ENCODE peak calls at places on chromosomes 16 and 17, in four cellular contexts. One of them, this sample, is unnamed.

GRCh38 chr17:78602246-78602645 is 25.1 kb upstream of the DNAH17 start:
- DNase-seq in HCT116: no peak
- DNase-seq in HepG2: no peak
- DNase-seq in K562: no peak
- DNase-seq in this sample: no peak

GRCh38 chr17:80695979-80696378 is 151.3 kb downstream of the RPTOR start:
- DNase-seq in HCT116: no peak
- DNase-seq in HepG2: no peak
- DNase-seq in K562: no peak
- DNase-seq in this sample: peak

GRCh38 chr17:43839670-43840101 is 6.7 kb upstream of the MPP3 start:
- DNase-seq in HCT116: peak
- DNase-seq in HepG2: peak
- DNase-seq in K562: no peak
- DNase-seq in this sample: no peak

GRCh38 chr17:79840204-79840988 is 1.2 kb upstream of the CBX4 start:
- DNase-seq in HCT116: no peak
- DNase-seq in HepG2: no peak
- DNase-seq in K562: no peak
- DNase-seq in this sample: peak

GRCh38 chr17:78550464-78550863 is 26.7 kb downstream of the DNAH17 start:
- DNase-seq in HCT116: no peak
- DNase-seq in HepG2: no peak
- DNase-seq in K562: no peak
- DNase-seq in this sample: no peak

GRCh38 chr16:11235703-11235991 is 20.4 kb downstream of the SOCS1 start:
- DNase-seq in HCT116: no peak
- DNase-seq in HepG2: peak
- DNase-seq in K562: no peak
- DNase-seq in this sample: no peak

GRCh38 chr16:68833251-68833650 is 10.1 kb upstream of the TANGO6 start:
- DNase-seq in HCT116: no peak
- DNase-seq in HepG2: no peak
- DNase-seq in K562: no peak
- DNase-seq in this sample: no peak

GRCh38 chr16:58040945-58041627 is 15.5 kb downstream of the MMP15 start:
- DNase-seq in HCT116: no peak
- DNase-seq in HepG2: no peak
- DNase-seq in K562: no peak
- DNase-seq in this sample: peak

GRCh38 chr17:53626286-53626685 is 196.4 kb upstream of the KIF2B start:
- DNase-seq in HCT116: no peak
- DNase-seq in HepG2: no peak
- DNase-seq in K562: peak
- DNase-seq in this sample: no peak

GRCh38 chr17:3667366-3668278 is 756 bp downstream of the TAX1BP3 start:
- DNase-seq in HCT116: no peak
- DNase-seq in HepG2: peak
- DNase-seq in K562: peak
- DNase-seq in this sample: peak

GRCh38 chr17:64401941-64402340 is 11.3 kb upstream of the PECAM1 start:
- DNase-seq in HCT116: no peak
- DNase-seq in HepG2: no peak
- DNase-seq in K562: no peak
- DNase-seq in this sample: no peak

GRCh38 chr17:75808905-75809621 is 24.5 kb downstream of the UNK start:
- DNase-seq in HCT116: no peak
- DNase-seq in HepG2: no peak
- DNase-seq in K562: peak
- DNase-seq in this sample: peak

GRCh38 chr16:54934536-54935410 is 4.1 kb downstream of the IRX5 start:
- DNase-seq in HCT116: no peak
- DNase-seq in HepG2: no peak
- DNase-seq in K562: no peak
- DNase-seq in this sample: peak

GRCh38 chr17:58329035-58329807 is 626 bp upstream of the TSPOAP1 start:
- DNase-seq in HCT116: no peak
- DNase-seq in HepG2: peak
- DNase-seq in K562: peak
- DNase-seq in this sample: peak

GRCh38 chr16:56732366-56732765 is 2.4 kb downstream of the NUP93 start:
- DNase-seq in HCT116: no peak
- DNase-seq in HepG2: no peak
- DNase-seq in K562: no peak
- DNase-seq in this sample: no peak

GRCh38 chr17:17933775-17934174 is 38.4 kb downstream of the TOM1L2 start:
- DNase-seq in HCT116: no peak
- DNase-seq in HepG2: no peak
- DNase-seq in K562: no peak
- DNase-seq in this sample: no peak
- TF ChIP-seq ELF1 in HCT116: no peak
- TF ChIP-seq ELF1 in HepG2: no peak
- TF ChIP-seq ELF1 in K562: no peak
- TF ChIP-seq ELF1 in this sample: no peak

GRCh38 chr17:40534431-40535189 is 30.7 kb downstream of the CCR7 start:
- DNase-seq in HCT116: no peak
- DNase-seq in HepG2: no peak
- DNase-seq in K562: no peak
- DNase-seq in this sample: no peak
- TF ChIP-seq ELF1 in HCT116: no peak
- TF ChIP-seq ELF1 in HepG2: no peak
- TF ChIP-seq ELF1 in K562: no peak
- TF ChIP-seq ELF1 in this sample: no peak

DNA sequence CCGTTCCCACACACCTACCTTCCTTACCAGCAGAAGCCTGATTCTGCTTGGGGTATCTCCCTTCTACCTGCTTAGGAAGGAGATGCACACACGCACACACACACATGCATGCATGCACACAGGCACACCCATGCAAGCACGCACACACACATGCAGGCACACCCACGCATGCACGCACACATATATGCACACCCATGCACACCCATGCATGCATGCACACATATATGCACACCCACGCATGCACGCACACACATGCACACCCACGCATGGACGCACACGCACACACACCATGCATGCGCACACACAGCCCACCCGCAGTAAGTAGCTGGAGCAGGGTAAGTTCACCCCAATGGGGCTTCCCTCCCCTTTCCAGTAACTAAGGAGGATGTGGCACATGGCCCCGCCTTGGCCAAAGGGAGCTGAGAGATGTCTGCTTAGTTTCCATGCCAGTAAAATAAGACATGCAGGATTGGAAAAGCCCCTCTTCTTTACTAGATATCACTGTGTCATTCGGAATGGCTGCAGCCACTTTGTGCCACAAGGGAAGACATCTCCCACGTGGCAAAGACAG is 33.7 kb downstream of the ADCY9 start:
- DNase-seq in HCT116: no peak
- DNase-seq in HepG2: no peak
- DNase-seq in K562: no peak
- DNase-seq in this sample: no peak
- TF ChIP-seq ELF1 in HCT116: no peak
- TF ChIP-seq ELF1 in HepG2: no peak
- TF ChIP-seq ELF1 in K562: no peak
- TF ChIP-seq ELF1 in this sample: no peak

DNA sequence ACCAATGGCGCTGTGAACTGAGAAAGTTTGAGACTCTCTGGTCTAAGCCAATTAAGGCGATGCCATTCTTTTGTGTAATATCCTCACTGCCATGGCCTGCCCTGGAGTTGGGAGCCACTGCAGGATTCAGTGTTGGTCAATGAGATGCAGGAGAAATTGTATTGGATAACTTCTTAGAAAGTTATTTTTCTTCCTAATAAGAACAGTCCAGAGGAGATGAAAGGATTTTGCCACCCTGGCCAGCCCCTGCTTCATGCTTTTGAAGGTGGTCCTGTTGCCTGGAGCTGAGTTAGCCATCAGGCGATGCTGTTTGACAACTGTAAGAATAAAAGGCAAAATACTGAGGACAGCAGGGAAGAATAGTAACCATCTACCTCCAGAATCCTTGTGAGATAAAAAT is 35.5 kb upstream of the CNTNAP4 start:
- DNase-seq in HCT116: no peak
- DNase-seq in HepG2: no peak
- DNase-seq in K562: no peak
- DNase-seq in this sample: no peak
- TF ChIP-seq ELF1 in HCT116: no peak
- TF ChIP-seq ELF1 in HepG2: no peak
- TF ChIP-seq ELF1 in K562: no peak
- TF ChIP-seq ELF1 in this sample: no peak

DNA sequence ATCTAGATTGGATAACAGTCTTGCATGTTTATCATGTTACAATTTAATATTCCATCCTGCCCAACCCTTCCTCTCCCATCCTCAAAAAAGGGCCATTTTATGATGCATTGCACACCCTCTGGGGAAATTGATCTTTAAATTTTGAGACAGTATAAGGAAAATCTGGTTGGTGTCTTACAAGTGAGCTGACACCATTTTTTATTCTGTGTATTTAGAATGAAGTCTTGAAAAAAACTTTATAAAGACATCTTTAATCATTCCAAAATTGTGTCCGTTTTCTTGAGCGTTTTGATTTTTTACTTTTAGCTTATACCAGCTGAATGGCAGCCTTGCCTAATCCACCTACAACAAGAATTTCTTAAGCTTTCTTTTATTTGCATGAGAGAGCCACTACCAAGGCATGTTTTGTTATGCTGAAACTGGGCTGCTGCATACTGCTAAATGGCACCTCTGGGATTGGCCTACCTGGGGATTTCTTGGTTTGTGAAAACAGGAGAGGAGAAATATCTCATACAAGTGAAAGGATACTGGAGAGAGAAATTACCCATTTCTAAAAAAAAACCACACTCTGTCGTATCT is 52.3 kb downstream of the TUBD1 start:
- DNase-seq in HCT116: no peak
- DNase-seq in HepG2: no peak
- DNase-seq in K562: no peak
- DNase-seq in this sample: no peak
- TF ChIP-seq ELF1 in HCT116: no peak
- TF ChIP-seq ELF1 in HepG2: no peak
- TF ChIP-seq ELF1 in K562: no peak
- TF ChIP-seq ELF1 in this sample: no peak